ENCODE peak calls at places on chromosomes 11 and 22, in nine cellular contexts. Y, F, P, Q, S, V, I, G and W are unnamed samples.

GRCh38 chr11:125165664-125166346 is 1.3 kb downstream of the PKNOX2 start:
- DNase-seq in G (no peak), I (no peak), P (no peak), V (peak; percentile 46), S (peak; percentile 56), Q (peak; percentile 65), F (no peak), Y (no peak), W (peak; percentile 50)

GRCh38 chr11:3626250-3626960 is 15.4 kb downstream of the ART5 start:
- DNase-seq in G (no peak), I (no peak), Y (no peak), Q (peak; percentile 78), S (no peak), F (no peak), V (no peak), P (no peak), W (no peak)

GRCh38 chr22:25760848-25761595 is 19.0 kb downstream of the MYO18B start:
- DNase-seq in I (no peak), F (no peak), S (no peak), Q (no peak), V (no peak), G (no peak), Y (no peak), P (no peak), W (no peak)

GRCh38 chr22:17269607-17270261 is 50.5 kb upstream of the ADA2 start:
- DNase-seq in I (no peak), P (no peak), Y (no peak), V (no peak), Q (no peak), F (no peak), S (no peak), G (no peak), W (no peak)

GRCh38 chr11:2095542-2095941 is 43.6 kb downstream of the IGF2 start:
- DNase-seq in P (no peak), S (no peak), I (no peak), Q (peak; percentile 15), G (no peak), V (no peak), F (no peak), Y (no peak), W (no peak)

GRCh38 chr22:22155607-22156006 is 89.0 kb upstream of the VPREB1 start:
- DNase-seq in S (no peak), V (no peak), G (no peak), F (no peak), Q (no peak), P (no peak), I (no peak), Y (no peak), W (no peak)

GRCh38 chr11:41868606-41869005 is 409.2 kb upstream of the LRRC4C start:
- DNase-seq in Q (no peak), S (no peak), Y (no peak), I (no peak), G (peak; percentile 63), V (no peak), F (no peak), P (peak; percentile 52), W (no peak)

GRCh38 chr11:43523632-43524031 is 156.9 kb upstream of the HSD17B12 start:
- DNase-seq in Y (no peak), F (no peak), G (no peak), Q (no peak), V (no peak), I (no peak), S (no peak), P (no peak), W (no peak)

GRCh38 chr22:21044931-21045584 is 688 bp upstream of the LRRC74B start:
- DNase-seq in F (no peak), V (peak; percentile 89), I (peak; percentile 31), G (peak; percentile 25), Q (no peak), S (no peak), Y (no peak), P (peak; percentile 15), W (peak; percentile 66)

GRCh38 chr22:45010532-45010900 is 711 bp upstream of the PHF21B start:
- DNase-seq in F (no peak), V (no peak), S (no peak), P (no peak), Q (no peak), I (no peak), Y (no peak), G (no peak), W (no peak)

GRCh38 chr11:94705419-94705818 is 62.7 kb upstream of the AMOTL1 start:
- DNase-seq in S (no peak), F (no peak), I (no peak), G (no peak), V (no peak), Y (peak; percentile 92), Q (no peak), P (no peak), W (no peak)

GRCh38 chr11:67400942-67401494 is 640 bp downstream of the PPP1CA start:
- DNase-seq in F (no peak), I (no peak), G (no peak), Y (no peak), V (no peak), P (no peak), S (no peak), Q (peak; percentile 80), W (peak; percentile 13)

GRCh38 chr11:86523738-86524602 is 148.4 kb downstream of the ME3 start:
- DNase-seq in V (peak; percentile 96), I (no peak), G (peak; percentile 87), Y (peak; percentile 34), F (no peak), S (no peak), P (peak; percentile 95), Q (no peak), W (peak; percentile 94)

GRCh38 chr11:117199916-117200812 is 994 bp downstream of the TAGLN start:
- DNase-seq in Y (no peak), Q (no peak), G (no peak), V (no peak), I (no peak), P (no peak), S (no peak), F (no peak), W (no peak)

GRCh38 chr11:66047541-66048365 is 1.2 kb downstream of the GAL3ST3 start:
- DNase-seq in P (no peak), G (no peak), V (peak; percentile 24), Q (no peak), I (no peak), S (no peak), F (no peak), Y (no peak), W (no peak)

GRCh38 chr11:101706541-101706940 is 122.7 kb upstream of the TRPC6 start:
- DNase-seq in I (no peak), V (peak; percentile 2), S (no peak), Q (no peak), G (peak; percentile 57), Y (no peak), P (peak; percentile 89), F (no peak), W (no peak)

GRCh38 chr11:65516135-65516968 is 8.5 kb upstream of the SCYL1 start:
- DNase-seq in G (no peak), I (no peak), S (no peak), P (no peak), F (no peak), Q (peak; percentile 57), Y (no peak), V (no peak), W (no peak)

GRCh38 chr22:41449321-41449720 is 2.7 kb upstream of the TOB2 start:
- DNase-seq in I (no peak), S (no peak), F (no peak), Y (no peak), G (peak; percentile 11), V (no peak), P (no peak), Q (no peak), W (no peak)

GRCh38 chr11:14300661-14301304 is 58.2 kb downstream of the RRAS2 start:
- DNase-seq in S (peak; percentile 41), I (peak; percentile 51), V (peak; percentile 88), G (peak; percentile 62), Y (peak; percentile 26), F (no peak), P (peak; percentile 80), Q (peak; percentile 72), W (peak; percentile 86)

GRCh38 chr11:89736566-89736965 is 26.5 kb downstream of the TRIM77 start:
- DNase-seq in P (peak; percentile 41), Q (no peak), I (no peak), Y (no peak), G (peak; percentile 12), F (no peak), S (no peak), V (no peak), W (no peak)

DNA sequence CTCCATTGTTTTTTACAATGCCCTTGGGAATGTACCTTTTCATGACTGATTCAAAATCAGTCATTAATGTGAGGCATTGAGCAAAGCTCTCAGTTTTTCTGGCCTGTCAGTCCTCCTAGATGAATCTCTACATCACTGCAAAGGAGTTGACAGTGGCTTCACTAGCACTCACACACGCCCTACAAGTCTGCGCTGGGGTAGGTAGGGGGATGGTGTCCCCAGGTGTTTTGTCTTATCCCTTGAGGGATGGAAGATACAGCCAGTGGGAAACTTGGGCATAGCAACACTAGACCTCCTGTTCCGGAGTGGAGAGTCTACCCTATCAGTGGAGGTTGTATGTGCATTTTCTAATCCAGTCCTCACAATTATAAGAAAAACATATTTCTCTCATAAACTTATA is 27.0 kb downstream of the TRIM77 start:
- DNase-seq in Q (no peak), Y (no peak), I (no peak), G (no peak), F (no peak), V (no peak), P (no peak), S (no peak), W (no peak)
- TF ChIP-seq CTCF in Q (no peak), Y (no peak), I (no peak), G (no peak), F (no peak), V (no peak), P (no peak), S (no peak), W (no peak)

DNA sequence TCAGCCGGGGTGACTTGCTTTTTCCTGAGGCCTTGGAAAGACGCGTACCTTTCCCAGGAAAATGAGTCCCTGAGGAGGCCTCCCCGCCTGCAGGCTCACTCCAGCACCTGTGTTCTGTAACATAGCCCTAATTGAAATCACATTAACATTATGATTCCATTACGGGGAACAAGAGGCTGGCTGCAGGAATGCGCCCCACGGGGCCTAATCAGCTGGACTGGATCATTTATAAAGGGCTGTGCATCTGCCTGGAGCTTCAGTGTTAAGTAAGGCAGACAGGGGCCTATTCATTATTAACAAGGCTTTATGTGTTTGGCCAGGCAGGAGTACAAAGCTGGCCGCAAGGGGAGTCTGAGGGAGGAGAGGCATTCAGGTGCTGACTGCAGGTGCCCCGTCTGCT is 41.9 kb upstream of the TSPAN18 start:
- DNase-seq in P (no peak), S (no peak), F (no peak), G (no peak), I (no peak), Q (no peak), V (no peak), Y (no peak), W (no peak)
- TF ChIP-seq CTCF in P (no peak), S (no peak), F (no peak), G (no peak), I (no peak), Q (no peak), V (no peak), Y (no peak), W (no peak)

GRCh38 chr11:58923300-58923788 is 15.9 kb upstream of the GLYATL1 start:
- DNase-seq in I (no peak), V (peak; percentile 35), G (peak; percentile 86), Y (no peak), S (peak; percentile 40), Q (no peak), P (peak; percentile 84), F (no peak), W (peak; percentile 56)
- TF ChIP-seq CTCF in I (peak; percentile 35), V (peak; percentile 38), G (peak; percentile 21), Y (no peak), S (peak; percentile 36), Q (no peak), P (peak; percentile 63), F (peak; percentile 11), W (peak; percentile 35)

GRCh38 chr22:27331526-27332281 is 469.9 kb downstream of the MN1 start:
- DNase-seq in S (no peak), I (peak; percentile 21), P (peak; percentile 4), Q (peak; percentile 74), F (no peak), G (no peak), Y (peak; percentile 69), V (peak; percentile 86), W (peak; percentile 46)
- TF ChIP-seq CTCF in S (no peak), I (peak; percentile 58), P (peak; percentile 30), Q (no peak), F (peak; percentile 24), G (peak; percentile 41), Y (peak; percentile 24), V (peak; percentile 69), W (peak; percentile 43)